ENCODE peak calls at places on chromosome 22, in four cellular contexts. Z, W, U and S are unnamed samples. For H3K4me1, the result is how much of the 10 kb centered on the place peaks cover.

GRCh38 chr22:50326225-50326958 is 420 bp downstream of the DENND6B start:
- DNase-seq in Z (no peak), W (no peak), U (no peak), S (no peak)

GRCh38 chr22:31544481-31545480 is 48.4 kb downstream of the SFI1 start:
- DNase-seq in Z (no peak), W (no peak), U (no peak), S (no peak)

GRCh38 chr22:48705159-48705916 is 1122.3 kb downstream of the BRD1 start:
- DNase-seq in Z (no peak), W (no peak), U (no peak), S (no peak)

GRCh38 chr22:48751539-48752437 is 1075.9 kb downstream of the BRD1 start:
- DNase-seq in Z (no peak), W (no peak), U (no peak), S (no peak)

GRCh38 chr22:29011200-29011867 is 50.3 kb downstream of the C22orf31 start:
- DNase-seq in Z (no peak), W (no peak), U (no peak), S (no peak)

GRCh38 chr22:49094151-49094550 is 733.5 kb downstream of the BRD1 start:
- DNase-seq in Z (no peak), W (no peak), U (no peak), S (no peak)

GRCh38 chr22:44100411-44100810 is 76.3 kb downstream of the PARVB start:
- DNase-seq in Z (no peak), W (no peak), U (no peak), S (no peak)

GRCh38 chr22:50221410-50222300 is 20.8 kb downstream of the SELENOO start:
- DNase-seq in Z (no peak), W (no peak), U (no peak), S (no peak)

GRCh38 chr22:50399751-50400331 is 56.7 kb downstream of the PPP6R2 start:
- DNase-seq in Z (no peak), W (peak), U (no peak), S (peak)

GRCh38 chr22:50305658-50306566 is 1.5 kb downstream of the PLXNB2 start:
- DNase-seq in Z (no peak), W (peak), U (peak), S (no peak)

GRCh38 chr22:35437038-35437437 is 37.1 kb downstream of the MCM5 start:
- DNase-seq in Z (no peak), W (peak), U (no peak), S (peak)

GRCh38 chr22:49936973-49937757 is 18.7 kb downstream of the CRELD2 start:
- DNase-seq in Z (no peak), W (no peak), U (no peak), S (no peak)

GRCh38 chr22:17475318-17476212 is 87.7 kb upstream of the SLC25A18 start:
- DNase-seq in Z (no peak), W (no peak), U (no peak), S (no peak)

GRCh38 chr22:27159016-27159415 is 501.6 kb downstream of the MIAT start:
- DNase-seq in Z (no peak), W (no peak), U (no peak), S (no peak)

GRCh38 chr22:22154068-22154467 is 90.5 kb upstream of the VPREB1 start:
- DNase-seq in Z (no peak), W (no peak), U (no peak), S (no peak)

GRCh38 chr22:40414306-40414705 is 43.9 kb downstream of the SGSM3 start:
- DNase-seq in Z (no peak), W (no peak), U (no peak), S (no peak)

GRCh38 chr22:49207008-49207775 is 620.5 kb downstream of the BRD1 start:
- DNase-seq in Z (no peak), W (no peak), U (no peak), S (no peak)

GRCh38 chr22:25159028-25159427 is 40.6 kb upstream of the CRYBB3 start:
- DNase-seq in Z (no peak), W (no peak), U (no peak), S (no peak)

GRCh38 chr22:27116295-27116694 is 458.9 kb downstream of the MIAT start:
- DNase-seq in Z (no peak), W (no peak), U (no peak), S (no peak)

GRCh38 chr22:23066200-23067022 is 3.9 kb upstream of the GNAZ start:
- DNase-seq in Z (no peak), W (no peak), U (no peak), S (no peak)

GRCh38 chr22:23137905-23138520 is 3.8 kb downstream of the RSPH14 start:
- DNase-seq in Z (peak), W (no peak), U (no peak), S (no peak)

GRCh38 chr22:21598302-21598701 is 30.8 kb downstream of the UBE2L3 start:
- DNase-seq in Z (no peak), W (no peak), U (no peak), S (no peak)

GRCh38 chr22:40479887-40480538 is 109.6 kb downstream of the SGSM3 start:
- DNase-seq in Z (no peak), W (no peak), U (no peak), S (no peak)

GRCh38 chr22:49528420-49528720 is 299.3 kb downstream of the BRD1 start:
- DNase-seq in Z (no peak), W (no peak), U (no peak), S (no peak)

GRCh38 chr22:24095816-24096215 is 84.7 kb downstream of the CABIN1 start:
- DNase-seq in Z (no peak), W (no peak), U (no peak), S (no peak)

GRCh38 chr22:30998329-30998728 is 29.3 kb downstream of the TUG1 start:
- DNase-seq in Z (no peak), W (no peak), U (no peak), S (no peak)

GRCh38 chr22:36311386-36312085 is 58.6 kb downstream of the APOL1 start:
- DNase-seq in Z (no peak), W (no peak), U (no peak), S (no peak)

GRCh38 chr22:36379593-36380361 is 8.0 kb downstream of the MYH9 start:
- DNase-seq in Z (no peak), W (no peak), U (no peak), S (no peak)

GRCh38 chr22:19319281-19319680 is 27.8 kb upstream of the CLTCL1 start:
- DNase-seq in Z (no peak), W (no peak), U (no peak), S (no peak)
- H3K4me3 ChIP-seq in Z (no peak), W (no peak), U (no peak), S (no peak)

GRCh38 chr22:19522881-19523239 is 1.4 kb downstream of the CLDN5 start:
- DNase-seq in Z (no peak), W (no peak), U (no peak), S (no peak)
- H3K4me1 ChIP-seq in Z (under half), W (under half), U (under half), S (under half)

GRCh38 chr22:42959472-42960145 is 55.3 kb downstream of the PACSIN2 start:
- DNase-seq in Z (no peak), W (no peak), U (no peak), S (no peak)

GRCh38 chr22:42955842-42956241 is 59.1 kb downstream of the PACSIN2 start:
- DNase-seq in Z (no peak), W (no peak), U (no peak), S (no peak)

GRCh38 chr22:42957544-42957943 is 57.4 kb downstream of the PACSIN2 start:
- DNase-seq in Z (no peak), W (no peak), U (no peak), S (no peak)

GRCh38 chr22:42958937-42959336 is 56.0 kb downstream of the PACSIN2 start:
- DNase-seq in Z (no peak), W (no peak), U (no peak), S (no peak)

DNA sequence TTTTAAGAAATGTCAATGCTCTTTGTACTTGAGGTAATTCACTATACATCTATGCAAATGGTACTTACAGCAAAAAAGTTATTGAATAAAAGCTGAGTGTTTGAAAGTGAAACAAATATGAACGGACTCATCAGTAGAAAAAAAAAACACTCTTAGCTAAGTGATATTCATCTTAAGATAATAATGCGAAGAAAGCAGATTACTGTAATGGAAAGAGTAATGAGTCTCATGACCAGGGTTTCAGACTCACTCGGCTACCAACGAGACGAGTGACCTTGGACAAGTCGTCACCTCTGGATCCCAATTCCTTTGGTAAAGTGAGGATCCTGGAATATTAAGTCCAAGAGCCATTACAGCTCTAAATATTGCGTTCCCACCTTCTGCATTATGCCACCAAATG is 57.0 kb downstream of the PACSIN2 start:
- DNase-seq in Z (no peak), W (no peak), U (no peak), S (no peak)
- H3K4me3 ChIP-seq in Z (no peak), W (no peak), U (peak), S (no peak)

GRCh38 chr22:38246046-38246658 is 26.7 kb downstream of the TMEM184B start:
- DNase-seq in Z (no peak), W (no peak), U (no peak), S (no peak)
- H3K4me1 ChIP-seq in Z (under half), W (under half), U (half or more), S (under half)

DNA sequence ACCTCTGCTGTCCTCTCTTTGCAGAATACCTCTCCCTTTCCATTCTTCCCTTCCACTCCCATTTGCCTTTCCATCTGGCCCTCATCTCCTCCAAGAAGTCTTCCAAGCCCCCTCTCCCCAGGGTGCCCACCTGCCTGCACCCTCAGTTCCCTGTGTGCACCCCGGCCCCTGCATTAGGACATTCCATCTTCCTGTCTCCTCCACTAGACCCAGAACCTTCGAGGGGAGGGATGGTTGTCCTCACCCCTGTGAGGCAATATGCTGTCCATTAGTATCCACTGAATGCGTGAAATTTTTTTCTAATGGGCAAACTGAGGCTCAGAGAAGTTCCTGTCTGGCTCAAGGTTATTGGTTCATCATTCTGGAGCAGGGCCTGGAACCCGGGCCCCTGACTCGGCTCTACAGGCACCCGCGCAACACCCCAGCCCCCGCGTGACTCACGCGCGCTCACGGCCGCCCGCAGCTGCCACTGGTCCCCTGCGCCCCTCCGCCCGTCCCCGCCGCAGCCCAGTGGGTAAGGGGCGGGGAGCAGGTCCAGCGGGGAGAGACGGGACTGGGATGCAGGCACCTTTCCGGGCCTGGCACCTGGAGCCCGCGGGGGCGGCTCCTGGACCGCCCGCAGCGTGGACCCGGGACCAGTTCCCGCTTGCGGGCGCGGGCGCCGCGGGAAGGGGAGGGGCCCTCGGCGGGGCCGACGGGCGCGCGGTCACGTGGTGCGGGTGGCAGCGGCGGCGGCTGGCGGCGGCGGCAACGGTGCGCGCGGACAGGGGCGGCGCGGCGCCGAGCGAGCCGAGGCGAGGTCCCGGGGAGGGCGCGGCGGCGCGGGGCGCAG is 7.0 kb downstream of the SEPTIN3 start:
- DNase-seq in Z (peak), W (no peak), U (no peak), S (no peak)
- H3K4me3 ChIP-seq in Z (peak), W (peak), U (peak), S (peak)

GRCh38 chr22:46610345-46610744 is 9.8 kb upstream of the GRAMD4 start:
- DNase-seq in Z (no peak), W (no peak), U (no peak), S (no peak)
- H3K4me1 ChIP-seq in Z (half or more), W (under half), U (under half), S (under half)